ENCODE peak calls at places on chromosome 2, in four cellular contexts. W, D, L and S are unnamed samples.

GRCh38 chr2:20609349-20609994 is 41.4 kb downstream of the HS1BP3 start:
- DNase-seq in W (no peak), D (no peak), L (no peak), S (peak)

GRCh38 chr2:240325006-240325653 is 110.3 kb upstream of the GPC1 start:
- DNase-seq in W (no peak), D (no peak), L (no peak), S (no peak)

GRCh38 chr2:119756837-119757236 is 2.9 kb upstream of the PTPN4 start:
- DNase-seq in W (no peak), D (no peak), L (no peak), S (peak)

GRCh38 chr2:32977228-32977758 is 30.5 kb downstream of the LTBP1 start:
- DNase-seq in W (peak), D (no peak), L (no peak), S (no peak)

GRCh38 chr2:222440670-222441422 is 16.5 kb downstream of the SGPP2 start:
- DNase-seq in W (no peak), D (no peak), L (no peak), S (peak)

GRCh38 chr2:62140785-62141740 is 54.9 kb upstream of the B3GNT2 start:
- DNase-seq in W (no peak), D (no peak), L (peak), S (no peak)

GRCh38 chr2:33272001-33272400 is 204.4 kb upstream of the RASGRP3 start:
- DNase-seq in W (no peak), D (no peak), L (peak), S (no peak)

GRCh38 chr2:1995987-1996386 is 251.7 kb upstream of the PXDN start:
- DNase-seq in W (no peak), D (no peak), L (no peak), S (no peak)

GRCh38 chr2:131125195-131125757 is 20.1 kb downstream of the PLEKHB2 start:
- DNase-seq in W (no peak), D (no peak), L (no peak), S (peak)

GRCh38 chr2:5693288-5694015 is 1.3 kb downstream of the SOX11 start:
- DNase-seq in W (no peak), D (no peak), L (no peak), S (no peak)

GRCh38 chr2:216298719-216299118 is 73.6 kb downstream of the MARCHF4 start:
- DNase-seq in W (no peak), D (no peak), L (no peak), S (no peak)

GRCh38 chr2:2720351-2720750 is 389.3 kb upstream of the MYT1L start:
- DNase-seq in W (no peak), D (no peak), L (no peak), S (no peak)

GRCh38 chr2:218291934-218292699 is at the start of gene TMBIM1:
- DNase-seq in W (peak), D (peak), L (no peak), S (peak)

GRCh38 chr2:98869868-98870267 is 66.2 kb downstream of the CRACDL start:
- DNase-seq in W (no peak), D (no peak), L (no peak), S (no peak)

GRCh38 chr2:182504903-182505302 is 78.1 kb upstream of the PDE1A start:
- DNase-seq in W (no peak), D (no peak), L (no peak), S (no peak)

GRCh38 chr2:42063383-42064171 is 15.8 kb downstream of the PKDCC start:
- DNase-seq in W (no peak), D (no peak), L (no peak), S (peak)

GRCh38 chr2:112666764-112667122 is 21.0 kb downstream of the SLC20A1 start:
- DNase-seq in W (peak), D (no peak), L (no peak), S (peak)

GRCh38 chr2:109511168-109511567 is 102.6 kb downstream of the SEPTIN10 start:
- DNase-seq in W (no peak), D (no peak), L (no peak), S (no peak)

GRCh38 chr2:30404354-30405265 is 42.4 kb upstream of the LCLAT1 start:
- DNase-seq in W (no peak), D (no peak), L (no peak), S (no peak)

GRCh38 chr2:100259991-100260390 is 62.3 kb downstream of the LONRF2 start:
- DNase-seq in W (no peak), D (no peak), L (no peak), S (no peak)

GRCh38 chr2:206150168-206150567 is 9.1 kb downstream of the NDUFS1 start:
- DNase-seq in W (no peak), D (no peak), L (no peak), S (no peak)

GRCh38 chr2:188142636-188143035 is 149.0 kb upstream of the GULP1 start:
- DNase-seq in W (no peak), D (no peak), L (no peak), S (no peak)

GRCh38 chr2:202046577-202046976 is 12.9 kb downstream of the FZD7 start:
- DNase-seq in W (no peak), D (no peak), L (no peak), S (no peak)

GRCh38 chr2:203808041-203808750 is 59.4 kb upstream of the CTLA4 start:
- DNase-seq in W (no peak), D (no peak), L (no peak), S (no peak)

GRCh38 chr2:98902209-98903063 is 33.6 kb downstream of the CRACDL start:
- DNase-seq in W (no peak), D (no peak), L (no peak), S (no peak)

GRCh38 chr2:183093857-183094657 is 15.5 kb downstream of the DUSP19 start:
- DNase-seq in W (no peak), D (no peak), L (peak), S (no peak)

GRCh38 chr2:234399451-234400246 is 97.2 kb downstream of the ARL4C start:
- DNase-seq in W (no peak), D (no peak), L (no peak), S (no peak)

GRCh38 chr2:231673348-231673770 is 35.0 kb upstream of the PTMA start:
- DNase-seq in W (peak), D (no peak), L (no peak), S (peak)

GRCh38 chr2:62485780-62486765 is 19.9 kb downstream of the TMEM17 start:
- DNase-seq in W (no peak), D (no peak), L (no peak), S (peak)

GRCh38 chr2:158580760-158581159 is 124.0 kb downstream of the PKP4 start:
- DNase-seq in W (no peak), D (no peak), L (no peak), S (no peak)

GRCh38 chr2:58923869-58924268 is 682.7 kb upstream of the FANCL start:
- DNase-seq in W (no peak), D (no peak), L (no peak), S (no peak)

GRCh38 chr2:37576831-37577230 is 94.6 kb downstream of the CDC42EP3 start:
- DNase-seq in W (no peak), D (no peak), L (no peak), S (no peak)

GRCh38 chr2:88874063-88874657 is 182.7 kb downstream of the RPIA start:
- DNase-seq in W (peak), D (peak), L (no peak), S (peak)

GRCh38 chr2:48510329-48510728 is 19.6 kb upstream of the STON1 start:
- DNase-seq in W (no peak), D (no peak), L (no peak), S (no peak)

GRCh38 chr2:207813221-207813916 is 43.7 kb upstream of the FZD5 start:
- DNase-seq in W (peak), D (no peak), L (no peak), S (no peak)

GRCh38 chr2:62471816-62472215 is 34.2 kb downstream of the TMEM17 start:
- DNase-seq in W (no peak), D (no peak), L (no peak), S (no peak)

GRCh38 chr2:75493230-75493629 is 67.5 kb downstream of the EVA1A start:
- DNase-seq in W (no peak), D (no peak), L (no peak), S (no peak)

GRCh38 chr2:183780072-183780471 is 655.8 kb downstream of the NUP35 start:
- DNase-seq in W (no peak), D (no peak), L (no peak), S (no peak)

GRCh38 chr2:215965532-215966152 is 47.7 kb downstream of the MREG start:
- DNase-seq in W (no peak), D (no peak), L (no peak), S (no peak)

DNA sequence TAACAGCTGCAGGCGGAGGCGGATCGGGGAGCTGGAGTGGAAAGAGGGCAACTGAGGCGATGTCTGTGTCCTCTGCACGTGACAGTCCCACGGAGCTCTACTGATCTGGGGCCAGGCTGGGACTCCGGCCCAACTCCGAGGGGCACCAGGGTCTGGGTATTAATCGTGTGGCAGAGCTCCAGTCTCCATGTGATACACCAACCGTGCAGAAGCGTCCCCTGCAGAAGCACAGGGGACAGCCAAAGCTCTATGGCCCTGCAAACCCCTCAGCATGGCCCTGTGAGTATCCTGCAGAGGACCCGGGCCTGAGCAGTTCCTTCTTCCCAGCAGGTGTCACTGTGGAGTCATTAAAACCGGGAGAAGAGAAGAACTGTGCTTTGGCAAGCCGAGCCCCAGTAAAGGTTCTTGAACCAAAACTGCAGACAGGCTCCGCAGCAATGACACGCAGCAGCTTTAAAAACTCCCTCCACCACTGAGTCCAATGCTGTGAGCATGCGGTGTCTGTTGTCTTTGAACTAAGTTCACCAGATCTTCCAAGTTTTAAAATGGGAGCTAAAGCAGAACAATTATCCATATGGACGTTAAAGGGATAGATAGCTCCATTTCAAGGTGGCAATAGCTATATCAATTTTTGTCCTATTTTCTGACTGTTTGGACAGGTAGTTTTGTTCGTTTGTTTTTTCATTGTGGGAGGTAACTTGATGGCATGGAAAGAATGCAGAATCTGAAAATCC is 79.4 kb downstream of the TMEM182 start:
- DNase-seq in W (peak), D (peak), L (no peak), S (peak)
- TF ChIP-seq TARDBP in W (no peak), D (no peak), L (no peak), S (no peak)

DNA sequence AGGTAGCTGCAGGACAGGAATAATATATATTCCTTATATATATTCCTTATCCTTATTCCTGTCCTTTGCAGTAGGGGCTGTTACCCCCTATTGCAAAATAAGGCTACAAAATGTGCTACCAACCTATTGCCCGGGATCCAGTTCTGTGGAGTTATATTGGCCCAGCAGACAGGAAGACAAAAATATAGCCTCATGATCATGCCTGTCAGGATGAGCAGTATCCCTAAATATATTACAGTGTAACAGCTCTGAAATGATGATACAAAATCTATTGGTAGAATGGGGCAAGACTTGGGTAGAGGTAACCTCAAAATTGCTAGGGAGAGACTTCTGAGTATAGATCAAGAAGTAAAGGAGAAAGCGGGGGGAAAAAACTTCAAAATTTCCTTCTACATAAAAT is 31.6 kb upstream of the MARCHF7 start:
- DNase-seq in W (no peak), D (no peak), L (no peak), S (no peak)
- TF ChIP-seq TARDBP in W (no peak), D (no peak), L (no peak), S (no peak)

DNA sequence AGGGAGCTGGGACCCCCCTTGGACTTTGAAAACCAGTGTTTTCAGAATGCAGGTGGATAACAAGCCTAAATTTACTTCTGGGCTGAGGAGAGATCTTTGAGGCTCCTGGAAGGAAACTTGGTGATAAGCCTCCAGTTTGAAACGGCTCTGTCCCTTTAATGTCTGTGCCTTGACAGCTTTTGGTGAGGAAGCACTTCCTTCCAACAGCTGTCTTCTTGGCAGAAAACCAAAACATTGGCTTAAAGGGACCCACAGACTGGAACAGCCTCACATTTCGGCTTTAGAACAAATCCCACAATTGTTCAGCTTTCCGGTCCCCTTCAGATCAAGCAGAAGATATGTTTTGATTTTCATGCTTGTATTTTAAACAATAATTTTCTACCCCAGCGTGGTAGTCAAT is 3.6 kb downstream of the MYCN start:
- DNase-seq in W (no peak), D (no peak), L (no peak), S (no peak)
- TF ChIP-seq TARDBP in W (no peak), D (no peak), L (no peak), S (no peak)

DNA sequence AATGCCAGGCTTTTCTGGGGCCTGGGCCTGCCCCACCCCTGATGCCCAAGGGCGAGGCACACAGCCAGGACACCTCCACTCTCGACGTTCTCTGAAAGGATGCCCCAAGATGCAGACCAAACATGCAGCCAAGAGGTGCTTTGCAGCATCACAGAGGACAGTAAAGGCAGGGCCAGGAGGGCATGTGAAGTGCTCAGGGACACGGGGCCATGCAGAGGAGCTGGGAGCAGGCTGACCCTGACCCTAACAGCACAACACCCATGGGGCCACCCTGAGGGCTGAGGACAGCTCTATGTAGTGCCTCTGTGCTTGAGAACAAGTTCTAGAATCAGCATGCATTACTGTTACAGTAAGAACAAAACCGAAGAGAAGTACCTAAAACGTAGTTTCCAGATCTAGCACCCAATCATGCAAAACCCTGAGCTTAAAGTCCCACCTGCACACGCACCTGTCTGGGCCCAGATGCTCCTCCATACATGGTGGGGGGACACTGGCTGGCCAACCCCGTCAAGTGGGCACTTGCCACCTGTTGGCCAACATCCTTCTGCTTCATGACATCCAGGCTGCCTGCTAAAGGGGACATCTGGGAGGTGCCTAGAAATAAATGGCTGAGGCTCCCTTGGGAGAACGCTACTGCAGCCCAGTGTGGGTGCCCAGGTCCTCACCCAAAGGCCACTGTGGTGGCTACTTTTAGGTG is 15.4 kb downstream of the HS6ST1 start:
- DNase-seq in W (no peak), D (no peak), L (no peak), S (no peak)
- TF ChIP-seq TARDBP in W (no peak), D (no peak), L (no peak), S (no peak)

DNA sequence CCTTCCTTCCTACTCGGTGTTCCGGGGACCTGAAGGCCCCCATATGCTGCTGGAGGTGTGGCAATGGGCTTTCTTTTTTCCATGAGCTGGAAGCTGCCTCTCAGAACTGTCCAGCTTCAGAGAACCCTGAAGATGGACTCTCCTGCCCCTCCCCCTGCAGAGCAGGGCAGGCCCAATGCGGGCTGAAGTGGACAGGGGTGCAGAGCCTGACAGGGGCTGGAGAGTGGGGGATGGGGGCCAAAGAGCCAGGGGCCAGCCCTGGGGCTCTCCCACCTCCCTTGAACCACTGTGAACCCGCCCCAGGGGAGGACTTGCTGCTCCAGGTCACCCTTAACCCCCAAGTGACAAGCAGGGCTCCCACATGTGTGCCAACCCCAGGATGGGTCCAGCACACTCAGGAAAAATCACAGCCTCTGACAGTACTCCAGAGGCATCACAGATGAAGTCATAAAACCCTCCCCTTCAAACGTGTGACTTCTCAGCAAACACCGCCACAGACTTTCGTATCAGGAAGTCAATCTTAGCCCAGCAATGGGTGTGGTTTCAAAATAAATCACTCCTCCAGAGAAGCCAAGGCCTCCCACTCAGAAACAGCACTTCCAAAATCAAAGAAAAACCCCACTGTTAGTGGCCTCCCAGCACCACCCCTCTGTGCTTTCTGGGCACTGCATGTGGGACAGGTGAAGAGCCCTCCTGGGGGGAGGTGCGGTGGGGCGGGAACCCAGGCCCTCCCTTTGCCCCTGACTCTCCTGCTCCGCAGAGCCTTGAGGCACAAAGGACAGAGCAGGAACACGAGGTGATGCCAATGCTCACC is 135.8 kb downstream of the HDAC4 start:
- DNase-seq in W (peak), D (no peak), L (no peak), S (no peak)
- TF ChIP-seq TARDBP in W (no peak), D (no peak), L (no peak), S (no peak)

GRCh38 chr2:10792660-10793400 is 19.8 kb downstream of the PDIA6 start:
- DNase-seq in W (no peak), D (no peak), L (no peak), S (no peak)
- TF ChIP-seq TARDBP in W (no peak), D (no peak), L (no peak), S (no peak)